ENCODE peak calls at places on chromosomes 5 and 9, in eight cellular contexts. W is H54, S is GDM1, X is fibroblast of the conjunctiva, B is mammary epithelial cell, P is omental fat pad, O is heart left ventricle, M is neural progenitor cell. G is an unnamed sample.

GRCh38 chr9:10173561-10173960 is 439.2 kb downstream of the PTPRD start:
- DNase-seq in O (no peak), P (no peak), W (no peak), M (no peak), S (no peak), X (no peak), B (no peak), G (no peak)

GRCh38 chr9:21936161-21936560 is 58.0 kb downstream of the CDKN2A start:
- DNase-seq in M (no peak), W (no peak), O (no peak), X (no peak), S (no peak), B (no peak), P (no peak), G (no peak)

GRCh38 chr5:128350705-128351104 is 187.3 kb downstream of the FBN2 start:
- DNase-seq in X (no peak), M (no peak), P (no peak), B (no peak), S (no peak), W (no peak), O (no peak), G (no peak)

GRCh38 chr9:112550531-112550930 is 63.9 kb downstream of the KIAA1958 start:
- DNase-seq in X (no peak), W (no peak), O (no peak), M (no peak), P (no peak), B (peak), S (no peak), G (no peak)

GRCh38 chr5:90353254-90353653 is 56.3 kb downstream of the CETN3 start:
- DNase-seq in S (no peak), P (no peak), B (no peak), W (no peak), O (no peak), M (no peak), X (no peak), G (no peak)

GRCh38 chr5:94243612-94244011 is 374.8 kb downstream of the KIAA0825 start:
- DNase-seq in S (no peak), W (no peak), X (no peak), M (no peak), B (peak), P (no peak), O (no peak), G (no peak)

GRCh38 chr5:2193923-2194555 is 311.3 kb upstream of the IRX4 start:
- DNase-seq in W (no peak), B (no peak), M (no peak), S (no peak), X (no peak), P (no peak), O (no peak), G (no peak)

GRCh38 chr9:76219555-76220151 is 174.6 kb downstream of the RFK start:
- DNase-seq in X (no peak), S (no peak), O (no peak), W (no peak), B (no peak), M (peak), P (no peak), G (no peak)

GRCh38 chr9:134991808-134992754 is 74.4 kb upstream of the FCN1 start:
- DNase-seq in P (no peak), S (no peak), M (no peak), B (no peak), W (no peak), X (no peak), O (no peak), G (no peak)

G was measured in hepatic stellate cell.